ENCODE peak calls at places on chromosome 14, in seven cellular contexts. One of them, this sample, is unnamed.

GRCh38 chr14:68147331-68147730 is 327.8 kb downstream of the RAD51B start:
- DNase-seq in cardiac fibroblast: peak; percentile 24
- DNase-seq in stomach: no peak
- DNase-seq in fibroblast of the aortic adventitia: peak; percentile 68
- DNase-seq in fibroblast of lung: peak; percentile 57
- DNase-seq in CD8-positive, alpha-beta T cell: no peak
- DNase-seq in OCI-LY7: no peak
- DNase-seq in this sample: no peak

GRCh38 chr14:70339039-70339438 is 20.4 kb downstream of the COX16 start:
- DNase-seq in cardiac fibroblast: no peak
- DNase-seq in stomach: no peak
- DNase-seq in fibroblast of the aortic adventitia: no peak
- DNase-seq in fibroblast of lung: no peak
- DNase-seq in CD8-positive, alpha-beta T cell: no peak
- DNase-seq in OCI-LY7: no peak
- DNase-seq in this sample: no peak

GRCh38 chr14:90969493-90970166 is 90.8 kb downstream of the RPS6KA5 start:
- DNase-seq in cardiac fibroblast: peak; percentile 48
- DNase-seq in stomach: no peak
- DNase-seq in fibroblast of the aortic adventitia: peak; percentile 62
- DNase-seq in fibroblast of lung: peak; percentile 57
- DNase-seq in CD8-positive, alpha-beta T cell: no peak
- DNase-seq in OCI-LY7: no peak
- DNase-seq in this sample: no peak

GRCh38 chr14:50085570-50086315 is 30.6 kb downstream of the VCPKMT start:
- DNase-seq in cardiac fibroblast: peak; percentile 21
- DNase-seq in stomach: no peak
- DNase-seq in fibroblast of the aortic adventitia: peak; percentile 27
- DNase-seq in fibroblast of lung: no peak
- DNase-seq in CD8-positive, alpha-beta T cell: no peak
- DNase-seq in OCI-LY7: peak; percentile 79
- DNase-seq in this sample: no peak

GRCh38 chr14:105482486-105483110 is 4.1 kb upstream of the CRIP1 start:
- DNase-seq in cardiac fibroblast: no peak
- DNase-seq in stomach: no peak
- DNase-seq in fibroblast of the aortic adventitia: no peak
- DNase-seq in fibroblast of lung: no peak
- DNase-seq in CD8-positive, alpha-beta T cell: no peak
- DNase-seq in OCI-LY7: no peak
- DNase-seq in this sample: no peak

GRCh38 chr14:68685419-68686211 is 107.3 kb downstream of the ZFP36L1 start:
- DNase-seq in cardiac fibroblast: peak; percentile 62
- DNase-seq in stomach: no peak
- DNase-seq in fibroblast of the aortic adventitia: peak; percentile 62
- DNase-seq in fibroblast of lung: peak; percentile 67
- DNase-seq in CD8-positive, alpha-beta T cell: peak; percentile 86
- DNase-seq in OCI-LY7: peak; percentile 98
- DNase-seq in this sample: no peak

GRCh38 chr14:72516936-72517408 is 376.9 kb downstream of the DPF3 start:
- DNase-seq in cardiac fibroblast: peak; percentile 91
- DNase-seq in stomach: peak; percentile 64
- DNase-seq in fibroblast of the aortic adventitia: peak; percentile 89
- DNase-seq in fibroblast of lung: peak; percentile 89
- DNase-seq in CD8-positive, alpha-beta T cell: peak; percentile 78
- DNase-seq in OCI-LY7: peak; percentile 71
- DNase-seq in this sample: peak; percentile 66

GRCh38 chr14:75342762-75343599 is 64.4 kb downstream of the FOS start:
- DNase-seq in cardiac fibroblast: no peak
- DNase-seq in stomach: no peak
- DNase-seq in fibroblast of the aortic adventitia: no peak
- DNase-seq in fibroblast of lung: no peak
- DNase-seq in CD8-positive, alpha-beta T cell: no peak
- DNase-seq in OCI-LY7: peak; percentile 11
- DNase-seq in this sample: no peak

GRCh38 chr14:25537846-25538455 is 488.0 kb upstream of the STXBP6 start:
- DNase-seq in cardiac fibroblast: no peak
- DNase-seq in stomach: peak; percentile 44
- DNase-seq in fibroblast of the aortic adventitia: no peak
- DNase-seq in fibroblast of lung: no peak
- DNase-seq in CD8-positive, alpha-beta T cell: no peak
- DNase-seq in OCI-LY7: peak; percentile 30
- DNase-seq in this sample: no peak

GRCh38 chr14:81551471-81551870 is 17.8 kb upstream of the SEL1L start:
- DNase-seq in cardiac fibroblast: no peak
- DNase-seq in stomach: no peak
- DNase-seq in fibroblast of the aortic adventitia: no peak
- DNase-seq in fibroblast of lung: no peak
- DNase-seq in CD8-positive, alpha-beta T cell: no peak
- DNase-seq in OCI-LY7: no peak
- DNase-seq in this sample: no peak

GRCh38 chr14:105931808-105932483 is 405.6 kb downstream of the TMEM121 start:
- DNase-seq in cardiac fibroblast: no peak
- DNase-seq in stomach: peak; percentile 9
- DNase-seq in fibroblast of the aortic adventitia: no peak
- DNase-seq in fibroblast of lung: no peak
- DNase-seq in CD8-positive, alpha-beta T cell: peak; percentile 47
- DNase-seq in OCI-LY7: no peak
- DNase-seq in this sample: no peak

GRCh38 chr14:44778562-44778961 is 183.2 kb downstream of the KLHL28 start:
- DNase-seq in cardiac fibroblast: peak; percentile 85
- DNase-seq in stomach: no peak
- DNase-seq in fibroblast of the aortic adventitia: peak; percentile 83
- DNase-seq in fibroblast of lung: peak; percentile 54
- DNase-seq in CD8-positive, alpha-beta T cell: no peak
- DNase-seq in OCI-LY7: no peak
- DNase-seq in this sample: no peak

GRCh38 chr14:75709207-75709812 is 48.3 kb downstream of the TTLL5 start:
- DNase-seq in cardiac fibroblast: peak; percentile 92
- DNase-seq in stomach: peak; percentile 84
- DNase-seq in fibroblast of the aortic adventitia: peak; percentile 91
- DNase-seq in fibroblast of lung: peak; percentile 92
- DNase-seq in CD8-positive, alpha-beta T cell: peak; percentile 67
- DNase-seq in OCI-LY7: peak; percentile 76
- DNase-seq in this sample: peak; percentile 70

GRCh38 chr14:100610511-100611217 is 23.4 kb upstream of the BEGAIN start:
- DNase-seq in cardiac fibroblast: no peak
- DNase-seq in stomach: no peak
- DNase-seq in fibroblast of the aortic adventitia: no peak
- DNase-seq in fibroblast of lung: no peak
- DNase-seq in CD8-positive, alpha-beta T cell: no peak
- DNase-seq in OCI-LY7: no peak
- DNase-seq in this sample: peak; percentile 17

GRCh38 chr14:100612879-100613455 is 25.8 kb upstream of the BEGAIN start:
- DNase-seq in cardiac fibroblast: no peak
- DNase-seq in stomach: no peak
- DNase-seq in fibroblast of the aortic adventitia: no peak
- DNase-seq in fibroblast of lung: no peak
- DNase-seq in CD8-positive, alpha-beta T cell: no peak
- DNase-seq in OCI-LY7: no peak
- DNase-seq in this sample: peak; percentile 27

GRCh38 chr14:100609941-100610391 is 22.7 kb upstream of the BEGAIN start:
- DNase-seq in cardiac fibroblast: no peak
- DNase-seq in stomach: no peak
- DNase-seq in fibroblast of the aortic adventitia: no peak
- DNase-seq in fibroblast of lung: no peak
- DNase-seq in CD8-positive, alpha-beta T cell: no peak
- DNase-seq in OCI-LY7: no peak
- DNase-seq in this sample: no peak

GRCh38 chr14:100609331-100609870 is 22.2 kb upstream of the BEGAIN start:
- DNase-seq in cardiac fibroblast: no peak
- DNase-seq in stomach: no peak
- DNase-seq in fibroblast of the aortic adventitia: no peak
- DNase-seq in fibroblast of lung: no peak
- DNase-seq in CD8-positive, alpha-beta T cell: no peak
- DNase-seq in OCI-LY7: no peak
- DNase-seq in this sample: no peak

DNA sequence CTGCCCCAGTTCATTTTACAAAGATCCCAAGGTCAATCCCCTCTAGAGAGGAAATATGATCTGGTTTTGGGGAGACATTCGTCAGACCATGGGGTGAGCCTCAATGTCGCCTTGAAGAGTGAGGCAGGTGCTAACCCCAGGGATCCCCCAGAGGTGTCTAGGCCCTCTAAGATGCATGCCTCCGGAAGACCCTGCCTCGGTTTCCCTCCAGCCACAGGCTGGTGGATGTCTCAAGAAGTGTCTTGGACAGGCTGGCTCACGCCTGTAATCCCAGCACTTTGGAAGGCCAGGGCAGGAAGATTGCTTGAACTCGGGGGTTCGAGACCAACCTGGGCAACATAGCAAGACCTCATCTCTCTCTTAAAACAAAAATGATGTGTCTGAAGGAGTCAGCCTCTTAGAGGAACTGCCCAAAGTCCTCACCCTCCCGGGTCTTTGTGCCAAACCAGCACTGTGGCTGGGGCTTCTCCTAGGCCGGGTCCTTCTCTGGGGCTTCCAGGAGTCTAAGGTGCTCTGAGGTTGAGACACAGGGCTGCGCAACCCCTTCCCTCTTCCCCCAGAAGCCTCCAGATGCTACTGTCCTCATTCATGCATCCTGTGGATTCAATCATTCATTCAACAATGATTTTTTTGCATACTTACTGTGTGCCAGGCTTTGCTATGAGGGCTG is 24.7 kb upstream of the BEGAIN start:
- DNase-seq in cardiac fibroblast: no peak
- DNase-seq in stomach: no peak
- DNase-seq in fibroblast of the aortic adventitia: no peak
- DNase-seq in fibroblast of lung: no peak
- DNase-seq in CD8-positive, alpha-beta T cell: no peak
- DNase-seq in OCI-LY7: no peak
- DNase-seq in this sample: no peak
- H3K4me3 ChIP-seq in cardiac fibroblast: no peak overlapping the region
- H3K4me3 ChIP-seq in stomach: no peak overlapping the region
- H3K4me3 ChIP-seq in fibroblast of the aortic adventitia: no peak overlapping the region
- H3K4me3 ChIP-seq in fibroblast of lung: no peak overlapping the region
- H3K4me3 ChIP-seq in CD8-positive, alpha-beta T cell: no peak overlapping the region
- H3K4me3 ChIP-seq in OCI-LY7: no peak overlapping the region
- H3K4me3 ChIP-seq in this sample: no peak overlapping the region

GRCh38 chr14:22650046-22650739 is 6.0 kb upstream of the OR6J1 start:
- DNase-seq in cardiac fibroblast: no peak
- DNase-seq in stomach: no peak
- DNase-seq in fibroblast of the aortic adventitia: no peak
- DNase-seq in fibroblast of lung: no peak
- DNase-seq in CD8-positive, alpha-beta T cell: no peak
- DNase-seq in OCI-LY7: no peak
- DNase-seq in this sample: no peak

GRCh38 chr14:22656226-22656625 is 12.1 kb upstream of the OR6J1 start:
- DNase-seq in cardiac fibroblast: peak; percentile 65
- DNase-seq in stomach: no peak
- DNase-seq in fibroblast of the aortic adventitia: no peak
- DNase-seq in fibroblast of lung: no peak
- DNase-seq in CD8-positive, alpha-beta T cell: no peak
- DNase-seq in OCI-LY7: no peak
- DNase-seq in this sample: no peak

GRCh38 chr14:22650960-22651521 is 6.9 kb upstream of the OR6J1 start:
- DNase-seq in cardiac fibroblast: no peak
- DNase-seq in stomach: no peak
- DNase-seq in fibroblast of the aortic adventitia: peak; percentile 37
- DNase-seq in fibroblast of lung: peak; percentile 41
- DNase-seq in CD8-positive, alpha-beta T cell: no peak
- DNase-seq in OCI-LY7: peak; percentile 47
- DNase-seq in this sample: peak; percentile 15

GRCh38 chr14:22651586-22651985 is 7.4 kb upstream of the OR6J1 start:
- DNase-seq in cardiac fibroblast: no peak
- DNase-seq in stomach: no peak
- DNase-seq in fibroblast of the aortic adventitia: no peak
- DNase-seq in fibroblast of lung: no peak
- DNase-seq in CD8-positive, alpha-beta T cell: no peak
- DNase-seq in OCI-LY7: no peak
- DNase-seq in this sample: no peak

GRCh38 chr14:22653012-22653621 is 9.0 kb upstream of the OR6J1 start:
- DNase-seq in cardiac fibroblast: peak; percentile 85
- DNase-seq in stomach: peak; percentile 79
- DNase-seq in fibroblast of the aortic adventitia: peak; percentile 88
- DNase-seq in fibroblast of lung: peak; percentile 84
- DNase-seq in CD8-positive, alpha-beta T cell: peak; percentile 66
- DNase-seq in OCI-LY7: peak; percentile 72
- DNase-seq in this sample: peak; percentile 67
- TF ChIP-seq CTCF in cardiac fibroblast: peak; percentile 99
- TF ChIP-seq CTCF in stomach: peak; percentile 80
- TF ChIP-seq CTCF in fibroblast of the aortic adventitia: peak; percentile 100
- TF ChIP-seq CTCF in fibroblast of lung: peak; percentile 99
- TF ChIP-seq CTCF in CD8-positive, alpha-beta T cell: peak; percentile 72
- TF ChIP-seq CTCF in OCI-LY7: peak; percentile 84
- TF ChIP-seq CTCF in this sample: peak; percentile 93

DNA sequence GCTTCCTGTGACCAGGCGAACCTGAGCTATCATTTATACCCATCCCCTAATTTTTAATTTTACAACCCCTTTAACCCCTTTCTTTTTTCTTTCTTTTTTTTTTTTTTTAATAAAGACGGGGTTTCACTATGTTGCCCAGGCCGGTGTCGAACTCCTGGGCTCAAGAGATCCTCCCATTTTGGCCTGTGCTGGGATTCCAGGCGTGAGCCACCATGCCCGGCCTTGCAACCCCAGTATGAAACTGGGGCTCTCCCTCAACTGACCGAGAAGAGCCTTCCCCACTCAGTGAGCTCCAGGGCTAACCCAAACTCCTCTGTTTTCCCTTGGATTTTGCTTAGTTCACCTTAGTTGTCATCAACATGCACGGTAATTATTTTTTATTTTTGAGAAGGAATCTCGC is 992 bp downstream of the CPSF2 start:
- DNase-seq in cardiac fibroblast: peak; percentile 6
- DNase-seq in stomach: no peak
- DNase-seq in fibroblast of the aortic adventitia: peak; percentile 14
- DNase-seq in fibroblast of lung: no peak
- DNase-seq in CD8-positive, alpha-beta T cell: no peak
- DNase-seq in OCI-LY7: no peak
- DNase-seq in this sample: no peak
- H3K4me3 ChIP-seq in cardiac fibroblast: peak overlapping the region; percentile 67
- H3K4me3 ChIP-seq in stomach: peak overlapping the region; percentile 86
- H3K4me3 ChIP-seq in fibroblast of the aortic adventitia: peak overlapping the region; percentile 95
- H3K4me3 ChIP-seq in fibroblast of lung: peak overlapping the region; percentile 91
- H3K4me3 ChIP-seq in CD8-positive, alpha-beta T cell: peak overlapping the region; percentile 86
- H3K4me3 ChIP-seq in OCI-LY7: peak overlapping the region; percentile 89
- H3K4me3 ChIP-seq in this sample: peak overlapping the region; percentile 99

GRCh38 chr14:95756751-95757150 is 42.8 kb upstream of the TCL1A start:
- DNase-seq in cardiac fibroblast: no peak
- DNase-seq in stomach: no peak
- DNase-seq in fibroblast of the aortic adventitia: no peak
- DNase-seq in fibroblast of lung: no peak
- DNase-seq in CD8-positive, alpha-beta T cell: no peak
- DNase-seq in OCI-LY7: no peak
- DNase-seq in this sample: no peak

GRCh38 chr14:95756127-95756526 is 42.2 kb upstream of the TCL1A start:
- DNase-seq in cardiac fibroblast: no peak
- DNase-seq in stomach: no peak
- DNase-seq in fibroblast of the aortic adventitia: no peak
- DNase-seq in fibroblast of lung: no peak
- DNase-seq in CD8-positive, alpha-beta T cell: no peak
- DNase-seq in OCI-LY7: no peak
- DNase-seq in this sample: no peak

GRCh38 chr14:95759952-95760351 is 46.0 kb upstream of the TCL1A start:
- DNase-seq in cardiac fibroblast: no peak
- DNase-seq in stomach: no peak
- DNase-seq in fibroblast of the aortic adventitia: no peak
- DNase-seq in fibroblast of lung: no peak
- DNase-seq in CD8-positive, alpha-beta T cell: no peak
- DNase-seq in OCI-LY7: no peak
- DNase-seq in this sample: peak; percentile 32

GRCh38 chr14:95760596-95760995 is 46.7 kb upstream of the TCL1A start:
- DNase-seq in cardiac fibroblast: no peak
- DNase-seq in stomach: no peak
- DNase-seq in fibroblast of the aortic adventitia: no peak
- DNase-seq in fibroblast of lung: no peak
- DNase-seq in CD8-positive, alpha-beta T cell: no peak
- DNase-seq in OCI-LY7: no peak
- DNase-seq in this sample: no peak

GRCh38 chr14:95758331-95758730 is 44.4 kb upstream of the TCL1A start:
- DNase-seq in cardiac fibroblast: no peak
- DNase-seq in stomach: no peak
- DNase-seq in fibroblast of the aortic adventitia: no peak
- DNase-seq in fibroblast of lung: no peak
- DNase-seq in CD8-positive, alpha-beta T cell: no peak
- DNase-seq in OCI-LY7: no peak
- DNase-seq in this sample: no peak
- TF ChIP-seq CTCF in cardiac fibroblast: no peak
- TF ChIP-seq CTCF in stomach: no peak
- TF ChIP-seq CTCF in fibroblast of the aortic adventitia: no peak
- TF ChIP-seq CTCF in fibroblast of lung: no peak
- TF ChIP-seq CTCF in CD8-positive, alpha-beta T cell: no peak
- TF ChIP-seq CTCF in OCI-LY7: no peak
- TF ChIP-seq CTCF in this sample: no peak

This sample was measured in HFF-Myc.